ENCODE peak calls at places on chromosomes 11 and 22, in ten cellular contexts. I is stomach; Y is NCI-H2081 treated with DMSO at 0.1 percent for 48 hours; W is heart left ventricle; A is amniotic epithelial cell; E is activated T-cell treated with anti-CD3 and anti-CD28 coated beads, Interleukin-2, amount 50 U/mL, for 72 hours; C is activated naive CD4-positive, alpha-beta T cell; J is epithelial cell of esophagus; M is NCI-H2171; Q is NB4. K is an unnamed sample.

GRCh38 chr11:3077846-3078440 is 20.7 kb upstream of the CARS1 start:
- DNase-seq in Y (no peak), W (no peak), E (no peak), I (no peak), M (no peak), C (no peak), A (no peak), Q (no peak), J (no peak), K (no peak)

GRCh38 chr11:101458161-101458560 is 125.6 kb downstream of the TRPC6 start:
- DNase-seq in C (no peak), J (peak; percentile 70), E (no peak), A (peak; percentile 61), Q (no peak), M (no peak), Y (no peak), I (no peak), W (no peak), K (no peak)

GRCh38 chr22:43001271-43002197 is 13.4 kb downstream of the PACSIN2 start:
- DNase-seq in Q (peak; percentile 57), M (no peak), I (no peak), C (no peak), E (peak; percentile 7), Y (no peak), A (peak; percentile 72), J (no peak), W (no peak), K (no peak)

GRCh38 chr11:82234256-82234655 is 499.4 kb downstream of the FAM181B start:
- DNase-seq in W (no peak), I (no peak), Q (no peak), A (no peak), J (no peak), C (no peak), E (no peak), M (no peak), Y (no peak), K (no peak)

GRCh38 chr22:36737776-36738175 is 34.2 kb upstream of the CACNG2 start:
- DNase-seq in Y (no peak), M (no peak), E (no peak), C (no peak), I (peak; percentile 21), A (no peak), J (peak; percentile 49), Q (no peak), W (peak; percentile 57), K (no peak)

GRCh38 chr11:125165664-125166346 is 1.3 kb downstream of the PKNOX2 start:
- DNase-seq in I (no peak), J (no peak), E (no peak), Y (no peak), Q (no peak), C (no peak), W (no peak), M (no peak), A (no peak), K (no peak)

GRCh38 chr22:38681784-38682335 is at the start of gene TOMM22:
- DNase-seq in C (peak; percentile 76), A (peak; percentile 83), E (peak; percentile 92), Y (peak; percentile 28), I (peak; percentile 91), W (peak; percentile 92), M (peak; percentile 81), Q (peak; percentile 92), J (peak; percentile 91), K (peak; percentile 83)

GRCh38 chr22:28813772-28814518 is 13.6 kb upstream of the XBP1 start:
- DNase-seq in E (no peak), A (no peak), J (no peak), Q (peak; percentile 91), Y (no peak), C (no peak), I (peak; percentile 83), W (peak; percentile 39), M (no peak), K (peak; percentile 9)

GRCh38 chr11:11366793-11367192 is 13.7 kb upstream of the CSNK2A3 start:
- DNase-seq in M (no peak), C (no peak), Y (no peak), Q (no peak), I (no peak), J (peak; percentile 17), A (peak; percentile 5), E (no peak), W (no peak), K (no peak)

GRCh38 chr11:72015511-72016061 is 16.9 kb downstream of the IL18BP start:
- DNase-seq in W (no peak), C (no peak), E (no peak), A (peak; percentile 38), I (no peak), Y (no peak), Q (peak; percentile 38), J (peak; percentile 36), M (no peak), K (no peak)

GRCh38 chr11:66332371-66333219 is 3.6 kb downstream of the RIN1 start:
- DNase-seq in E (no peak), Q (no peak), C (no peak), Y (no peak), J (no peak), A (no peak), W (peak; percentile 10), I (no peak), M (no peak), K (no peak)

GRCh38 chr11:128908391-128909246 is 17.5 kb downstream of the KCNJ5 start:
- DNase-seq in I (peak; percentile 78), M (no peak), E (no peak), Q (peak; percentile 77), Y (no peak), C (no peak), W (peak; percentile 84), J (peak; percentile 84), A (peak; percentile 68), K (peak; percentile 56)

GRCh38 chr11:92480519-92480918 is 255.9 kb downstream of the FAT3 start:
- DNase-seq in I (no peak), J (peak; percentile 14), E (no peak), W (no peak), Q (no peak), M (no peak), A (no peak), C (no peak), Y (no peak), K (no peak)

GRCh38 chr22:44398791-44399190 is 86.0 kb upstream of the SHISAL1 start:
- DNase-seq in I (no peak), M (no peak), J (no peak), C (no peak), W (peak; percentile 17), Q (peak; percentile 13), E (no peak), A (no peak), Y (no peak), K (no peak)

K was measured in gastrocnemius medialis.